ENCODE peak calls at places on chromosomes 4 and X, in seven cellular contexts. One of them, this sample, is unnamed.

GRCh38 chr4:103445377-103445776 is 247.2 kb upstream of the CENPE start:
- DNase-seq in kidney epithelial cell: no peak
- DNase-seq in brain microvascular endothelial cell: no peak
- DNase-seq in stimulated activated naive CD4-positive, alpha-beta T cell: no peak
- DNase-seq in GM23338: no peak
- DNase-seq in activated CD4-positive, alpha-beta T cell treated with anti-CD3 and anti-CD28 coated beads, Interleukin-2, amount 10 ng/mL, durations not matched to agents 7 days and 5 days: no peak
- DNase-seq in G401: no peak
- DNase-seq in this sample: no peak

GRCh38 chrX:100731441-100732281 is at the start of gene SYTL4:
- DNase-seq in kidney epithelial cell: no peak
- DNase-seq in brain microvascular endothelial cell: no peak
- DNase-seq in stimulated activated naive CD4-positive, alpha-beta T cell: no peak
- DNase-seq in GM23338: peak; percentile 60
- DNase-seq in activated CD4-positive, alpha-beta T cell treated with anti-CD3 and anti-CD28 coated beads, Interleukin-2, amount 10 ng/mL, durations not matched to agents 7 days and 5 days: no peak
- DNase-seq in G401: no peak
- DNase-seq in this sample: no peak

GRCh38 chr4:46648088-46648744 is 258.3 kb upstream of the GABRA2 start:
- DNase-seq in kidney epithelial cell: no peak
- DNase-seq in brain microvascular endothelial cell: no peak
- DNase-seq in stimulated activated naive CD4-positive, alpha-beta T cell: no peak
- DNase-seq in GM23338: peak; percentile 87
- DNase-seq in activated CD4-positive, alpha-beta T cell treated with anti-CD3 and anti-CD28 coated beads, Interleukin-2, amount 10 ng/mL, durations not matched to agents 7 days and 5 days: peak; percentile 24
- DNase-seq in G401: no peak
- DNase-seq in this sample: peak; percentile 6

GRCh38 chr4:80306255-80306654 is 29.3 kb upstream of the CFAP299 start:
- DNase-seq in kidney epithelial cell: no peak
- DNase-seq in brain microvascular endothelial cell: no peak
- DNase-seq in stimulated activated naive CD4-positive, alpha-beta T cell: no peak
- DNase-seq in GM23338: no peak
- DNase-seq in activated CD4-positive, alpha-beta T cell treated with anti-CD3 and anti-CD28 coated beads, Interleukin-2, amount 10 ng/mL, durations not matched to agents 7 days and 5 days: no peak
- DNase-seq in G401: no peak
- DNase-seq in this sample: no peak

GRCh38 chr4:174136013-174136412 is 147.5 kb downstream of the FBXO8 start:
- DNase-seq in kidney epithelial cell: no peak
- DNase-seq in brain microvascular endothelial cell: no peak
- DNase-seq in stimulated activated naive CD4-positive, alpha-beta T cell: no peak
- DNase-seq in GM23338: peak; percentile 38
- DNase-seq in activated CD4-positive, alpha-beta T cell treated with anti-CD3 and anti-CD28 coated beads, Interleukin-2, amount 10 ng/mL, durations not matched to agents 7 days and 5 days: no peak
- DNase-seq in G401: no peak
- DNase-seq in this sample: no peak

GRCh38 chr4:133802741-133803140 is 398.8 kb downstream of the PABPC4L start:
- DNase-seq in kidney epithelial cell: no peak
- DNase-seq in brain microvascular endothelial cell: peak; percentile 26
- DNase-seq in stimulated activated naive CD4-positive, alpha-beta T cell: no peak
- DNase-seq in GM23338: no peak
- DNase-seq in activated CD4-positive, alpha-beta T cell treated with anti-CD3 and anti-CD28 coated beads, Interleukin-2, amount 10 ng/mL, durations not matched to agents 7 days and 5 days: no peak
- DNase-seq in G401: no peak
- DNase-seq in this sample: no peak

GRCh38 chr4:128384091-128384520 is 96.5 kb upstream of the PGRMC2 start:
- DNase-seq in kidney epithelial cell: no peak
- DNase-seq in brain microvascular endothelial cell: peak; percentile 67
- DNase-seq in stimulated activated naive CD4-positive, alpha-beta T cell: no peak
- DNase-seq in GM23338: no peak
- DNase-seq in activated CD4-positive, alpha-beta T cell treated with anti-CD3 and anti-CD28 coated beads, Interleukin-2, amount 10 ng/mL, durations not matched to agents 7 days and 5 days: no peak
- DNase-seq in G401: no peak
- DNase-seq in this sample: no peak

GRCh38 chr4:8383451-8384160 is 56.9 kb downstream of the ACOX3 start:
- DNase-seq in kidney epithelial cell: no peak
- DNase-seq in brain microvascular endothelial cell: peak; percentile 51
- DNase-seq in stimulated activated naive CD4-positive, alpha-beta T cell: no peak
- DNase-seq in GM23338: no peak
- DNase-seq in activated CD4-positive, alpha-beta T cell treated with anti-CD3 and anti-CD28 coated beads, Interleukin-2, amount 10 ng/mL, durations not matched to agents 7 days and 5 days: no peak
- DNase-seq in G401: no peak
- DNase-seq in this sample: no peak

GRCh38 chrX:97267916-97268680 is 384.4 kb downstream of the RPA4 start:
- DNase-seq in kidney epithelial cell: no peak
- DNase-seq in brain microvascular endothelial cell: no peak
- DNase-seq in stimulated activated naive CD4-positive, alpha-beta T cell: no peak
- DNase-seq in GM23338: no peak
- DNase-seq in activated CD4-positive, alpha-beta T cell treated with anti-CD3 and anti-CD28 coated beads, Interleukin-2, amount 10 ng/mL, durations not matched to agents 7 days and 5 days: no peak
- DNase-seq in G401: no peak
- DNase-seq in this sample: no peak

GRCh38 chrX:79259073-79259689 is 108.0 kb downstream of the ITM2A start:
- DNase-seq in kidney epithelial cell: no peak
- DNase-seq in brain microvascular endothelial cell: no peak
- DNase-seq in stimulated activated naive CD4-positive, alpha-beta T cell: peak; percentile 73
- DNase-seq in GM23338: no peak
- DNase-seq in activated CD4-positive, alpha-beta T cell treated with anti-CD3 and anti-CD28 coated beads, Interleukin-2, amount 10 ng/mL, durations not matched to agents 7 days and 5 days: peak; percentile 70
- DNase-seq in G401: no peak
- DNase-seq in this sample: no peak

GRCh38 chrX:41108684-41109205 is 23.5 kb downstream of the USP9X start:
- DNase-seq in kidney epithelial cell: no peak
- DNase-seq in brain microvascular endothelial cell: no peak
- DNase-seq in stimulated activated naive CD4-positive, alpha-beta T cell: no peak
- DNase-seq in GM23338: peak; percentile 52
- DNase-seq in activated CD4-positive, alpha-beta T cell treated with anti-CD3 and anti-CD28 coated beads, Interleukin-2, amount 10 ng/mL, durations not matched to agents 7 days and 5 days: no peak
- DNase-seq in G401: no peak
- DNase-seq in this sample: no peak

This sample was measured in epithelial cell of proximal tubule.